ENCODE peak calls at places on chromosomes 2 and 18, in nine cellular contexts. A is SK-N-SH, G is GM12878, E is GM23338, H is K562, X is A549, B is HepG2, K is HCT116, N is Panc1. V is an unnamed sample.

GRCh38 chr2:239690651-239691631 is 290.1 kb upstream of the HDAC4 start:
- DNase-seq in A (peak), G (no peak), B (no peak), K (no peak), X (no peak), E (no peak), H (peak), N (no peak), V (no peak)

GRCh38 chr18:42821492-42821891 is 294.0 kb downstream of the RIT2 start:
- DNase-seq in G (no peak), K (no peak), N (no peak), X (no peak), A (no peak), E (no peak), B (no peak), H (no peak), V (no peak)

GRCh38 chr2:253202-253638 is 10.6 kb downstream of the SH3YL1 start:
- DNase-seq in B (no peak), K (no peak), X (no peak), E (no peak), N (no peak), G (no peak), A (no peak), H (no peak), V (no peak)

GRCh38 chr2:198756166-198756565 is 701.6 kb downstream of the SATB2 start:
- DNase-seq in E (no peak), A (no peak), N (no peak), H (no peak), X (no peak), G (no peak), B (no peak), K (no peak), V (no peak)

GRCh38 chr2:133146893-133147292 is 421.4 kb downstream of the NCKAP5 start:
- DNase-seq in X (no peak), E (no peak), G (no peak), K (no peak), N (no peak), H (no peak), B (no peak), A (no peak), V (no peak)

GRCh38 chr2:10161961-10162441 is 39.5 kb downstream of the RRM2 start:
- DNase-seq in A (peak), H (no peak), K (no peak), E (no peak), G (no peak), X (no peak), N (no peak), B (no peak), V (no peak)

GRCh38 chr18:48488388-48488850 is 50.4 kb upstream of the CTIF start:
- DNase-seq in G (no peak), X (peak), H (no peak), A (no peak), N (peak), E (peak), B (peak), K (peak), V (no peak)

GRCh38 chr18:77111449-77112160 is 21.0 kb downstream of the MBP start:
- DNase-seq in H (no peak), G (no peak), K (no peak), X (no peak), E (no peak), N (no peak), B (no peak), A (no peak), V (no peak)

GRCh38 chr18:36075862-36076587 is 8.7 kb upstream of the RPRD1A start:
- DNase-seq in E (no peak), K (no peak), H (no peak), B (peak), N (peak), G (peak), A (no peak), X (no peak), V (peak)

GRCh38 chr2:8480936-8481335 is 200.9 kb upstream of the ID2 start:
- DNase-seq in N (no peak), A (no peak), K (no peak), X (no peak), H (no peak), B (no peak), G (no peak), E (no peak), V (no peak)

GRCh38 chr2:8479298-8479697 is 202.6 kb upstream of the ID2 start:
- DNase-seq in X (no peak), A (peak), B (no peak), G (no peak), K (no peak), E (no peak), H (no peak), N (no peak), V (no peak)

GRCh38 chr2:8475349-8476045 is 206.4 kb upstream of the ID2 start:
- DNase-seq in X (no peak), B (no peak), H (no peak), E (peak), G (peak), K (no peak), A (no peak), N (no peak), V (no peak)

GRCh38 chr2:8477511-8478132 is 204.2 kb upstream of the ID2 start:
- DNase-seq in E (no peak), H (no peak), G (peak), N (no peak), B (no peak), K (no peak), A (no peak), X (no peak), V (peak)

GRCh38 chr2:8478133-8478793 is 203.6 kb upstream of the ID2 start:
- DNase-seq in A (no peak), E (no peak), X (no peak), N (no peak), G (no peak), K (no peak), B (no peak), H (no peak), V (no peak)
- TF ChIP-seq REST in A (no peak), E (no peak), X (no peak), N (no peak), G (no peak), K (no peak), B (no peak), H (no peak), V (no peak)

GRCh38 chr2:188412190-188412589 is 120.5 kb downstream of the GULP1 start:
- DNase-seq in A (no peak), B (no peak), H (no peak), E (no peak), X (no peak), G (no peak), K (no peak), N (no peak), V (no peak)
- H3K4me3 ChIP-seq in A (no peak), B (no peak), H (no peak), E (no peak), X (no peak), G (no peak), K (no peak), N (no peak), V (no peak)

GRCh38 chr2:38184964-38185603 is 109.1 kb upstream of the CYP1B1 start:
- DNase-seq in A (no peak), N (no peak), K (no peak), H (no peak), E (no peak), X (no peak), B (no peak), G (peak), V (no peak)
- TF ChIP-seq REST in A (no peak), N (no peak), K (no peak), H (no peak), E (no peak), X (no peak), B (no peak), G (no peak), V (no peak)

GRCh38 chr2:160397530-160397865 is 96.1 kb downstream of the RBMS1 start:
- DNase-seq in E (peak), A (no peak), N (no peak), G (no peak), B (no peak), K (peak), X (no peak), H (no peak), V (no peak)
- H3K4me3 ChIP-seq in E (peak), A (no peak), N (no peak), G (no peak), B (no peak), K (no peak), X (peak), H (no peak), V (no peak)

GRCh38 chr2:45024600-45025291 is 15.5 kb upstream of the SIX2 start:
- DNase-seq in E (peak), B (no peak), N (peak), A (no peak), G (no peak), H (no peak), K (peak), X (peak), V (no peak)
- TF ChIP-seq REST in E (no peak), B (no peak), N (no peak), A (no peak), G (no peak), H (no peak), K (no peak), X (no peak), V (no peak)

GRCh38 chr2:149732001-149732685 is 144.6 kb upstream of the MMADHC start:
- DNase-seq in E (no peak), H (no peak), N (no peak), A (no peak), K (no peak), B (no peak), G (no peak), X (peak), V (no peak)
- H3K4me3 ChIP-seq in E (no peak), H (no peak), N (no peak), A (no peak), K (no peak), B (no peak), G (no peak), X (no peak), V (no peak)

GRCh38 chr2:55363636-55364035 is 56.0 kb downstream of the CCDC88A start:
- DNase-seq in A (no peak), N (no peak), B (no peak), K (no peak), H (no peak), E (no peak), X (no peak), G (no peak), V (no peak)

GRCh38 chr2:55365303-55365702 is 54.4 kb downstream of the CCDC88A start:
- DNase-seq in X (no peak), A (no peak), G (no peak), E (no peak), H (peak), K (no peak), B (no peak), N (no peak), V (peak)

GRCh38 chr2:55361465-55362189 is 58.0 kb downstream of the CCDC88A start:
- DNase-seq in X (no peak), A (no peak), K (no peak), H (no peak), N (no peak), G (peak), E (no peak), B (no peak), V (no peak)

GRCh38 chr2:55370208-55370607 is 49.4 kb downstream of the CCDC88A start:
- DNase-seq in B (no peak), N (no peak), H (no peak), X (no peak), E (no peak), A (no peak), G (no peak), K (no peak), V (no peak)

DNA sequence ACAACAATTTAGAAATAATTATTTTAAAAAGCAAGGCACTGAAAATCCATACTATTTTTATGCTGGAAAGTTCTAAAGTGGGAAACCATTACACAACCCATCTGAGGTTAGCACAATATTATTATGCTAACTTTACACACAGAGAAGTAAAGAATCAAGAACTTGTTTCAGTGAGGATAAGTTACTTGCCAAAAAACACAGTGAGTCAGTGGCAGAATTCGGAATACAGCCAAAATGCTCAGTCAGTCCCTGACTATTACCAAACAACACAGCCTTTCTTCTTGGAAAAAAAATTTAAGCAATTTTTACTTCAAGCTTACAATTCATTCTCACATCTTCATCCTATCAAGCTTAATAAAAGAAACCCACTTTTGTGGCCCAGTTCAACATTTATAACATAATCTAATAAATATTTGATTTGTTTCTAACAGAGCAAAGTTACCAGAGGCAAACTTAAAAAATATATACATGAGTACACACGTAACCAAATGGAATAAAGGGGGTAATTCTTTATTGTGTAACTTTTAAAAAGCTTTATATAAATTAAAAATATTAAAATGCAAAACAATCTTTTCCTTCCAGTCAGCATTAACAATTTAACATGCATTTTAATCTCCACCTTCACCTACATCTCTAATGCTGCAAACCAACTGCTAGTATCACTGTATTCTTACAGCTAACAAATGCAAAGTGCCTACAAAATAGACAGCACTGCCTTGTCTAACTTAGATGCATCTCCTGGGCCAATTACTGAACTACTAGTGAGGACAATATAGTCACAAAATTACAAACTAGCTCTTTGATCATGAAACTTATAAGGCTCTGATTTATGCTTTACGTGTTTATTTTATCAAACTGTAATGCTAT is 55.2 kb downstream of the CCDC88A start:
- DNase-seq in N (peak), A (no peak), K (no peak), E (no peak), G (no peak), B (no peak), H (no peak), X (peak), V (no peak)
- TF ChIP-seq REST in N (no peak), A (no peak), K (no peak), E (no peak), G (no peak), B (no peak), H (no peak), X (no peak), V (no peak)